ENCODE peak calls at places on chromosome 11, in eight cellular contexts. U is Panc1, K is HCT116, E is HepG2, S is GM12878, V is upper lobe of left lung, R is K562, Q is GM23338. C is an unnamed sample.

GRCh38 chr11:65127473-65128181 is 5.5 kb downstream of the MRPL49 start:
- ATAC-seq in U (peak; percentile 2), K (peak; percentile 9), E (no peak), S (no peak), V (no peak), R (peak; percentile 26), Q (no peak), C (no peak)

GRCh38 chr11:43736502-43737193 is 56.1 kb downstream of the HSD17B12 start:
- ATAC-seq in U (no peak), K (no peak), E (no peak), S (peak; percentile 48), V (no peak), R (no peak), Q (peak; percentile 37), C (no peak)

GRCh38 chr11:9738126-9738525 is 74.2 kb downstream of the SWAP70 start:
- ATAC-seq in U (peak; percentile 56), K (no peak), E (no peak), S (no peak), V (peak; percentile 85), R (no peak), Q (no peak), C (peak; percentile 79)

GRCh38 chr11:59669611-59670009 is 773 bp upstream of the PATL1 start:
- ATAC-seq in U (peak; percentile 9), K (no peak), E (peak; percentile 16), S (no peak), V (peak; percentile 41), R (no peak), Q (peak; percentile 18), C (peak; percentile 10)

GRCh38 chr11:95884364-95884763 is 39.5 kb downstream of the MTMR2 start:
- ATAC-seq in U (no peak), K (no peak), E (no peak), S (no peak), V (no peak), R (no peak), Q (no peak), C (no peak)

GRCh38 chr11:78424334-78425270 is 7.0 kb upstream of the GAB2 start:
- ATAC-seq in U (no peak), K (no peak), E (no peak), S (peak; percentile 12), V (peak; percentile 59), R (peak; percentile 8), Q (peak; percentile 33), C (peak; percentile 41)

GRCh38 chr11:73269353-73270088 is 2.6 kb upstream of the P2RY6 start:
- ATAC-seq in U (no peak), K (no peak), E (no peak), S (no peak), V (peak; percentile 38), R (no peak), Q (peak; percentile 34), C (no peak)

GRCh38 chr11:5992604-5993251 is 5.9 kb upstream of the OR52L1 start:
- ATAC-seq in U (peak; percentile 84), K (peak; percentile 82), E (peak; percentile 74), S (peak; percentile 52), V (no peak), R (peak; percentile 74), Q (peak; percentile 83), C (no peak)

GRCh38 chr11:83023410-83023809 is 48.3 kb downstream of the RAB30 start:
- ATAC-seq in U (no peak), K (no peak), E (no peak), S (peak; percentile 60), V (no peak), R (peak; percentile 46), Q (no peak), C (no peak)

DNA sequence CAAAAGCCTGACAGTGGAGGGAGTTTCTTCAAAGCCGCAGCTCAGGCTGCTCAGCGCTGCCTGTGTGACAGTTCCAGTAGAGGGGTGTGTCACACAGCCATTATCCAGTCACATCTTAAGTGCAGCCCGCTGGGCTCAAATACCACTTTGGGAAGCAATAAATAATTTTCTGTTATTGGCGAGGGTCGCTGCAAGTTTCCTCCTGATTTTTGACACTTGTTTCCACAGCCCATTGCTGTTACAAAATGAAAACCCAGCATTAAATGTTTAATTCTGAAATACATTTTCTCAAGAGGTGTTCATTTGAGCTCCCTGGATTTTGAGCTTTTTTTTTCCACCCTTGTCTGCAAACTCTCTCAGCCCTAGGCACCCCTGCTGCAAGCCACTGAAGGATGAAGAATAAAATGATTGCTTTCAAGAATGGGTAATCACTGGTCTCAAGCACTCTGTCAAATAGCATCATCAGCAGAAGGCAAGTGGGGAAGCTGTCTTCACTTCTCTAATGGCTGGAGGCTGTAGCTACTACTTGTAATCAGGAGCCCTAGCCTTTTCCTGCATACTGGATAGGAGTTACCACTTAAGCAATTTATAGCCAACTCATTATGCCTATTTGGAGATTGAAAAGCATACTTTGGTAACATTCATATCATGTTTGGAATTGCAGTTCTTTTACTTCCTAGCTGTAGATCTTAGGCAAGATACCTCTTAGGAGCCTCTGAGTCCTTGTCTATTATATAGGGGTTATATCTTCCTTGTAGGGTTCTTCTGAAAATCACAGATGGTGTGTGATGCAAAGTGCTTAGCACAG is 373.7 kb downstream of the METTL15 start:
- ATAC-seq in U (no peak), K (no peak), E (no peak), S (no peak), V (no peak), R (no peak), Q (peak; percentile 23), C (no peak)
- TF ChIP-seq POLR2AphosphoS5 in U (no peak), K (no peak), E (no peak), S (no peak), V (no peak), R (no peak), Q (no peak), C (no peak)

GRCh38 chr11:68143310-68143689 is 22.1 kb upstream of the CHKA start:
- ATAC-seq in U (no peak), K (no peak), E (no peak), S (no peak), V (no peak), R (no peak), Q (no peak), C (no peak)

GRCh38 chr11:68146704-68147474 is 25.7 kb upstream of the CHKA start:
- ATAC-seq in U (peak; percentile 81), K (peak; percentile 74), E (peak; percentile 89), S (no peak), V (peak; percentile 70), R (peak; percentile 84), Q (peak; percentile 14), C (no peak)

GRCh38 chr11:68148071-68148805 is 27.1 kb upstream of the CHKA start:
- ATAC-seq in U (no peak), K (no peak), E (no peak), S (no peak), V (no peak), R (no peak), Q (no peak), C (no peak)

GRCh38 chr11:68145120-68145866 is 24.1 kb upstream of the CHKA start:
- ATAC-seq in U (peak; percentile 20), K (no peak), E (peak; percentile 59), S (no peak), V (no peak), R (no peak), Q (no peak), C (no peak)

DNA sequence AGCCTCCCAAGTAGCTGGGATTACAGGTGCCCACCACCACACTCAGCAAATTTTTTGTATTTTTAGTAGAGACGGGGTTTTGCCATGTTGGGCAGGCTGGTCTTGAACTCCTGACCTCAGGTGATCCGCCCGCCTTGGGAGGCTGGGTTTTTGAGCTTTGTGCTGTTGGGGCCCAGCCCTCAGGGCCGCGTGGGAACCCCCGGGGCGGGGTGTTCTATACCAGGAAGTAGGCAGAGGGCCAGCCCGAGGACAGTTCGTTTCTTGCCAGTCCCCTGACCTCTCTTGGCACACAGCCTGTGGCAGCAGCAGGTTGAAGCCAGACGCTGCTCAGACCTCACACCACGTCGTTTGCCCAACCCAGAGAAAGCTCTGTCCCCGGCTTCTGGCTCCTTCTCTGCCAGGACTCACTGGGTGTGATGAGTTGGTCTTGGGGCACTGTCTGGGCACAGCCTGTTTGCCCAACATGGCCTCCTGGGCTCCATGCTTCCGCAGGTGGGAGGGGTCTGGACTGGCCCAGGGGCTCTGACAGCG is 24.9 kb upstream of the CHKA start:
- ATAC-seq in U (peak; percentile 18), K (no peak), E (peak; percentile 48), S (no peak), V (peak; percentile 84), R (no peak), Q (no peak), C (peak; percentile 65)
- TF ChIP-seq POLR2AphosphoS5 in U (no peak), K (no peak), E (peak; percentile 61), S (no peak), V (peak; percentile 15), R (no peak), Q (no peak), C (no peak)

GRCh38 chr11:8180469-8180868 is 11.6 kb upstream of the RIC3 start:
- ATAC-seq in U (no peak), K (no peak), E (no peak), S (no peak), V (no peak), R (no peak), Q (peak; percentile 96), C (no peak)
- TF ChIP-seq POLR2AphosphoS5 in U (no peak), K (no peak), E (no peak), S (no peak), V (no peak), R (no peak), Q (no peak), C (no peak)

GRCh38 chr11:19674420-19674819 is 38.2 kb upstream of the NAV2 start:
- ATAC-seq in U (no peak), K (no peak), E (no peak), S (no peak), V (peak; percentile 80), R (no peak), Q (peak; percentile 46), C (peak; percentile 42)

GRCh38 chr11:19674831-19675230 is 37.8 kb upstream of the NAV2 start:
- ATAC-seq in U (no peak), K (no peak), E (no peak), S (no peak), V (no peak), R (no peak), Q (no peak), C (no peak)

GRCh38 chr11:19677380-19678080 is 35.1 kb upstream of the NAV2 start:
- ATAC-seq in U (no peak), K (no peak), E (no peak), S (no peak), V (no peak), R (no peak), Q (no peak), C (no peak)

GRCh38 chr11:19675397-19675796 is 37.2 kb upstream of the NAV2 start:
- ATAC-seq in U (no peak), K (no peak), E (no peak), S (no peak), V (no peak), R (no peak), Q (no peak), C (no peak)

DNA sequence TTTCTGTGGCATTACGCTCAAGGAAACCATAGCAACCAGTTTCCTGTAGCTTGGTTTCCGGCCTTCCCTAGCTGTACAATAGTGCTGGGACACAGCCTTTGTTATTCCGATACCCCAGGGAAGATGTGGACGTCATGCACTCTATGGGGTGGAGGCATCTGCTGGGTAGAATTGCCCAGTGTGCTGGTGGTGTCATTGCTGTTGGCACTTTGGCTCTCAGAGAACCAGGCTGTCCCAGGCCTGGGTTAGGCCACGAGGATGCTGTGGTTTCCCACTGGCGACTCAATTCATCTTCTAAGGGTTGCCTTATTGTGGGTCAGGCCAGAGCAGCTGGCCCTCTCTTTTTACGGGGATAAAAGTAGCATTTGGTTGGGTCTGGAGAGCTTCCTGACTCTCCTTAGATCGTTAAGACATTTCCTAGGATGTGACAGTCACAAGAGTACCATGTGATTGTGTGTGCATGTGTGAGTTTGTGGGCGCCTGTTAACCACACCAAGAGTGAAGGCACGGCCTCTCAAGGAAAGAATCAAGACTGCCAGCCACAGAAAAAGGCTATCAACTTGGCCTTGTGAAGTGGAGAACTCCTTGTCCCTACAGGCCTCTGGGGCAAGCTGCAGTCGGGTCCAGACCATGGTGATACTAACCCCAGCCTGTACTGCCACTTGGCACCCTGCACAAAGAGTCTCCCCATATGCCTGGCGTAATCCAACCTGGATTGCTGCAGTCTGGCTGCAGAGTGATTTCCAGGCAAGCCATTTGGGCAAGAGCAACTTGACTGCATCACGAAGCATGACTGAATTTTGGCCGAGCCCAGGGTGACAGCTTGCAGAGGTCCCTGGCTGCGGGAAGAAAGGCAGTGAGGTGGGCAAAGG is 35.9 kb upstream of the NAV2 start:
- ATAC-seq in U (no peak), K (no peak), E (no peak), S (no peak), V (no peak), R (no peak), Q (peak; percentile 15), C (no peak)
- TF ChIP-seq POLR2AphosphoS5 in U (no peak), K (no peak), E (no peak), S (no peak), V (peak; percentile 45), R (no peak), Q (no peak), C (peak; percentile 63)